ENCODE peak calls at places on chromosomes 5 and 9, in eight cellular contexts. F, B, K, U, Z, P, M and C are unnamed samples.

GRCh38 chr5:143448518-143448917 is 45.0 kb upstream of the NR3C1 start:
- DNase-seq in P (no peak), F (no peak), B (peak), K (no peak), U (no peak), Z (peak), M (no peak), C (no peak)

GRCh38 chr5:176793736-176794135 is 16.6 kb upstream of the UNC5A start:
- DNase-seq in F (no peak), Z (no peak), B (no peak), P (no peak), U (no peak), K (no peak), M (no peak), C (no peak)

GRCh38 chr5:316210-317085 is 5.1 kb upstream of the AHRR start:
- DNase-seq in F (no peak), M (no peak), U (no peak), P (no peak), B (no peak), K (no peak), Z (no peak), C (peak)

GRCh38 chr9:2874001-2874750 is 30.3 kb upstream of the PUM3 start:
- DNase-seq in M (no peak), Z (no peak), K (no peak), P (no peak), B (no peak), F (no peak), U (no peak), C (no peak)

GRCh38 chr9:113482991-113483675 is 19.6 kb downstream of the RGS3 start:
- DNase-seq in P (no peak), M (no peak), K (no peak), B (no peak), U (no peak), F (no peak), Z (no peak), C (no peak)

GRCh38 chr5:132243366-132243977 is 14.0 kb upstream of the PDLIM4 start:
- DNase-seq in M (no peak), B (no peak), K (no peak), F (no peak), P (no peak), U (no peak), Z (no peak), C (no peak)

GRCh38 chr9:124743686-124744348 is 27.3 kb downstream of the NR6A1 start:
- DNase-seq in U (no peak), F (no peak), B (no peak), Z (no peak), M (no peak), K (no peak), P (no peak), C (no peak)

GRCh38 chr9:36217256-36217968 is 26.7 kb downstream of the CLTA start:
- DNase-seq in K (no peak), Z (no peak), B (no peak), P (no peak), U (no peak), M (no peak), F (no peak), C (no peak)

GRCh38 chr5:54701179-54701578 is 183.6 kb downstream of the SNX18 start:
- DNase-seq in F (no peak), Z (no peak), P (no peak), M (peak), B (no peak), K (no peak), U (peak), C (peak)

GRCh38 chr5:55429221-55429620 is 105.5 kb downstream of the PLPP1 start:
- DNase-seq in Z (no peak), B (no peak), M (no peak), P (no peak), K (no peak), F (no peak), U (no peak), C (no peak)

GRCh38 chr5:170151105-170151831 is 45.6 kb downstream of the FOXI1 start:
- DNase-seq in U (peak), F (no peak), M (peak), B (no peak), P (no peak), Z (no peak), K (peak), C (peak)